ENCODE peak calls at places on chromosome 11, in nine cellular contexts. D, L, C, X, H, F, U, O and J are unnamed samples.
A peak's percentile ranks its signal among the peaks of the same experiment; 100 is the strongest.

GRCh38 chr11:117230981-117231636 is 764 bp downstream of the PCSK7 start:
- DNase-seq in U (no peak), D (no peak), L (no peak), F (no peak), X (no peak), C (no peak), O (no peak), H (no peak), J (no peak)

GRCh38 chr11:16357776-16358175 is 1.4 kb upstream of the SOX6 start:
- DNase-seq in U (no peak), C (no peak), O (no peak), H (no peak), L (no peak), X (no peak), D (no peak), F (no peak), J (no peak)

GRCh38 chr11:8989411-8989810 is 14.4 kb downstream of the NRIP3 start:
- DNase-seq in X (no peak), O (no peak), L (no peak), F (no peak), D (no peak), H (no peak), C (no peak), U (no peak), J (no peak)

GRCh38 chr11:30314625-30315024 is 8.3 kb upstream of the ARL14EP start:
- DNase-seq in L (no peak), U (no peak), D (no peak), H (no peak), X (no peak), F (no peak), O (no peak), C (no peak), J (no peak)

GRCh38 chr11:11929920-11930319 is 78.5 kb downstream of the DKK3 start:
- DNase-seq in F (no peak), X (no peak), H (no peak), C (no peak), U (no peak), O (no peak), D (no peak), L (no peak), J (no peak)

GRCh38 chr11:28701760-28702449 is 593.7 kb downstream of the METTL15 start:
- DNase-seq in L (no peak), H (no peak), O (peak; percentile 69), D (no peak), F (no peak), X (no peak), C (peak; percentile 85), U (no peak), J (peak; percentile 57)

GRCh38 chr11:102615077-102615893 is 9.8 kb downstream of the MMP20 start:
- DNase-seq in D (no peak), L (no peak), O (no peak), X (no peak), U (no peak), F (no peak), C (no peak), H (no peak), J (no peak)

GRCh38 chr11:11909727-11910126 is 68.0 kb downstream of the USP47 start:
- DNase-seq in U (no peak), X (no peak), D (no peak), O (no peak), F (no peak), H (no peak), C (no peak), L (no peak), J (no peak)

GRCh38 chr11:71458146-71459070 is 5.4 kb downstream of the NADSYN1 start:
- DNase-seq in C (no peak), U (no peak), D (no peak), O (no peak), X (no peak), H (no peak), L (peak; percentile 24), F (no peak), J (no peak)

GRCh38 chr11:63978551-63979235 is 4.3 kb downstream of the COX8A start:
- DNase-seq in F (no peak), O (no peak), C (no peak), L (no peak), U (no peak), D (no peak), H (no peak), X (no peak), J (no peak)

GRCh38 chr11:109197656-109198055 is 224.3 kb upstream of the C11orf87 start:
- DNase-seq in U (no peak), D (no peak), L (no peak), H (no peak), O (no peak), F (no peak), C (no peak), X (no peak), J (no peak)

GRCh38 chr11:111938687-111939160 is 1.6 kb downstream of the DIXDC1 start:
- DNase-seq in L (no peak), F (no peak), C (no peak), X (no peak), D (no peak), H (no peak), O (no peak), U (no peak), J (peak; percentile 34)

GRCh38 chr11:60777106-60777505 is 8.0 kb upstream of the MS4A10 start:
- DNase-seq in F (no peak), D (no peak), X (no peak), U (no peak), C (no peak), H (no peak), O (no peak), L (no peak), J (no peak)

GRCh38 chr11:13174090-13174489 is 103.5 kb upstream of the BMAL1 start:
- DNase-seq in C (no peak), L (no peak), O (no peak), H (no peak), U (no peak), F (no peak), D (no peak), X (no peak), J (no peak)

GRCh38 chr11:117629891-117630538 is 167.0 kb downstream of the DSCAML1 start:
- DNase-seq in H (no peak), C (no peak), F (no peak), D (no peak), U (no peak), X (no peak), O (no peak), L (no peak), J (no peak)

GRCh38 chr11:57456960-57457642 is 3.2 kb upstream of the RTN4RL2 start:
- DNase-seq in X (peak; percentile 92), D (peak; percentile 89), F (peak; percentile 95), L (peak; percentile 94), U (peak; percentile 95), O (peak; percentile 79), C (peak; percentile 91), H (peak; percentile 87), J (peak; percentile 96)

GRCh38 chr11:130710442-130711101 is 205.7 kb downstream of the SNX19 start:
- DNase-seq in O (no peak), U (no peak), L (no peak), F (no peak), C (no peak), D (no peak), H (peak; percentile 44), X (no peak), J (no peak)
- TF ChIP-seq POLR2A in O (no peak), U (no peak), L (no peak), F (no peak), C (no peak), D (no peak), H (no peak), X (no peak), J (no peak)

DNA sequence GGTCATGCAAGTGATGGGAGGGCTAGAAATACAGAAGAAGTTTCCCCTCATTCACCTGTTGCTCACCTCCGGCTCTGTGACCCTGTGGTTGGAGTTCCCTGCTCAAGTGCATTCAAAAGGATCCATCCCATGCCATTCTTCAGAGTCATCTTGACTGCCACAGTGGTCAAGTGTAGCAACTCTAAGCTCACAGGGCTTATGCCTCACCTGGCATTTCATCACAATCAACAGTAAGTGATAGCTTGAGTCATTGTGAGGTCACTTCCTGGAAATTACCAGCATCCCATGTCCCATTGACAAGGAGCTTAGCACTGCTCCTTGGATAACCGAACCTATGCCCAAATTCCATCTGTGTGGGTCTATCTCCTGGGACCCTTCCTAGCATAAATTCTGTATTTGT is 55.6 kb downstream of the OR4C45 start:
- DNase-seq in C (no peak), U (no peak), X (no peak), D (no peak), L (no peak), F (no peak), O (no peak), H (no peak), J (no peak)
- H3K9me3 ChIP-seq in C (peaks cover 4% of the 10 kb centered on the region), U (no peaks in the 10 kb centered on the region), X (no peaks in the 10 kb centered on the region), D (no peaks in the 10 kb centered on the region), L (no peaks in the 10 kb centered on the region), F (peaks cover 6% of the 10 kb centered on the region), O (peaks cover 4% of the 10 kb centered on the region), H (no peaks in the 10 kb centered on the region), J (no peaks in the 10 kb centered on the region)

GRCh38 chr11:7907121-7907520 is 23.9 kb downstream of the OR10A6 start:
- DNase-seq in X (no peak), L (no peak), H (no peak), D (no peak), O (no peak), U (no peak), F (no peak), C (no peak), J (no peak)

GRCh38 chr11:7904910-7905309 is 26.2 kb downstream of the OR10A6 start:
- DNase-seq in F (no peak), L (no peak), U (no peak), C (no peak), X (no peak), D (no peak), O (no peak), H (no peak), J (no peak)

GRCh38 chr11:7905961-7906429 is 25.1 kb downstream of the OR10A6 start:
- DNase-seq in L (no peak), C (no peak), F (no peak), H (no peak), U (no peak), D (no peak), O (no peak), X (no peak), J (no peak)

GRCh38 chr11:7905549-7905948 is 25.5 kb downstream of the OR10A6 start:
- DNase-seq in O (no peak), L (no peak), U (no peak), C (no peak), X (no peak), D (no peak), F (no peak), H (no peak), J (no peak)

DNA sequence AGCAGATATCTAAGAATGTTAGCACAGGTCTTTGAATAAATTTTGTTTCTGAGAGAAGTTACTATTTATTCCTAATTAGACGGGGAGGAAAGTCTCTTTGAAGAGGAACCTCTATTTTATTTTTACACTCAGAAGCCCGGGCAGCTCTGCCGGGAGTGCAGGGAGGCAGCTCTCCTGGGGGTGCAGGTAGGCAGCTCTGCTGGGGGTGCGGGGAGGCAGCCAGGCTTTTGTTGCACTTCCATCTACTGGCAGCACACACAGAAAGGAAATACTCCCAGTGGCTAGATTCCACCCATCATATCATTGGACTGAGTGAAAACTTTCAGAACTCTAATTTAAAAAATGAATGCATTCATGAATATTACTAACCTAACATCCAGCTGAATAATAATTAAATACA is 24.6 kb downstream of the OR10A6 start:
- DNase-seq in O (no peak), H (no peak), U (no peak), C (no peak), L (no peak), F (no peak), D (no peak), X (no peak), J (no peak)
- H3K27ac ChIP-seq in O (no peak overlapping the region), H (no peak overlapping the region), U (no peak overlapping the region), C (no peak overlapping the region), L (no peak overlapping the region), F (no peak overlapping the region), D (no peak overlapping the region), X (no peak overlapping the region), J (no peak overlapping the region)

GRCh38 chr11:76445122-76446084 is 585 bp downstream of the EMSY start:
- DNase-seq in L (peak; percentile 80), U (peak; percentile 81), X (peak; percentile 66), D (peak; percentile 66), H (peak; percentile 80), F (peak; percentile 61), O (peak; percentile 79), C (peak; percentile 85), J (peak; percentile 87)
- TF ChIP-seq POLR2A in L (peak; percentile 10), U (no peak), X (no peak), D (no peak), H (peak; percentile 43), F (peak; percentile 56), O (no peak), C (peak; percentile 31), J (peak; percentile 78)